ENCODE peak calls at places on chromosomes 11 and 22, in five cellular contexts. One of them, this sample, is unnamed.

GRCh38 chr11:36253238-36253637 is 36.0 kb downstream of the COMMD9 start:
- DNase-seq in A549: no peak
- DNase-seq in Caco-2: no peak
- DNase-seq in lower leg skin: peak
- DNase-seq in H7: no peak
- DNase-seq in this sample: no peak

GRCh38 chr11:89293966-89294679 is 116.4 kb downstream of the TYR start:
- DNase-seq in Caco-2: no peak
- DNase-seq in lower leg skin: no peak
- DNase-seq in A549: no peak
- DNase-seq in H7: peak
- DNase-seq in this sample: no peak

GRCh38 chr22:48156603-48157355 is 1394.3 kb downstream of the TBC1D22A start:
- DNase-seq in lower leg skin: no peak
- DNase-seq in H7: no peak
- DNase-seq in Caco-2: no peak
- DNase-seq in A549: no peak
- DNase-seq in this sample: no peak

GRCh38 chr22:50525991-50526848 is 822 bp upstream of the SCO2 start:
- DNase-seq in A549: peak
- DNase-seq in H7: peak
- DNase-seq in Caco-2: peak
- DNase-seq in lower leg skin: peak
- DNase-seq in this sample: peak

GRCh38 chr22:38503021-38503420 is 3.1 kb downstream of the DDX17 start:
- DNase-seq in H7: no peak
- DNase-seq in A549: no peak
- DNase-seq in lower leg skin: no peak
- DNase-seq in Caco-2: no peak
- DNase-seq in this sample: no peak

GRCh38 chr11:86869966-86870570 is 69.7 kb downstream of the PRSS23 start:
- DNase-seq in lower leg skin: peak
- DNase-seq in Caco-2: peak
- DNase-seq in A549: peak
- DNase-seq in H7: peak
- DNase-seq in this sample: peak

GRCh38 chr22:37409557-37409956 is 17.7 kb downstream of the ELFN2 start:
- DNase-seq in Caco-2: no peak
- DNase-seq in lower leg skin: no peak
- DNase-seq in A549: no peak
- DNase-seq in H7: no peak
- DNase-seq in this sample: no peak

GRCh38 chr11:22626573-22627239 is 1.1 kb upstream of the FANCF start:
- DNase-seq in H7: no peak
- DNase-seq in A549: no peak
- DNase-seq in lower leg skin: no peak
- DNase-seq in Caco-2: no peak
- DNase-seq in this sample: no peak

GRCh38 chr22:44627521-44628139 is 74.4 kb upstream of the PRR5 start:
- DNase-seq in A549: no peak
- DNase-seq in lower leg skin: no peak
- DNase-seq in H7: peak
- DNase-seq in Caco-2: no peak
- DNase-seq in this sample: no peak

GRCh38 chr22:23684561-23685031 is 6.2 kb upstream of the RGL4 start:
- DNase-seq in A549: no peak
- DNase-seq in Caco-2: no peak
- DNase-seq in lower leg skin: no peak
- DNase-seq in H7: no peak
- DNase-seq in this sample: no peak

GRCh38 chr22:38353701-38354100 is 36.5 kb upstream of the CSNK1E start:
- DNase-seq in lower leg skin: no peak
- DNase-seq in A549: no peak
- DNase-seq in H7: peak
- DNase-seq in Caco-2: no peak
- DNase-seq in this sample: no peak

GRCh38 chr22:48959496-48959895 is 868.2 kb downstream of the BRD1 start:
- DNase-seq in A549: no peak
- DNase-seq in Caco-2: no peak
- DNase-seq in H7: no peak
- DNase-seq in lower leg skin: peak
- DNase-seq in this sample: no peak

GRCh38 chr22:35560366-35560765 is 19.7 kb downstream of the RASD2 start:
- DNase-seq in A549: no peak
- DNase-seq in lower leg skin: no peak
- DNase-seq in Caco-2: no peak
- DNase-seq in H7: no peak
- DNase-seq in this sample: no peak

GRCh38 chr22:19430890-19431541 is 517 bp downstream of the HIRA start:
- DNase-seq in A549: peak
- DNase-seq in H7: peak
- DNase-seq in Caco-2: peak
- DNase-seq in lower leg skin: no peak
- DNase-seq in this sample: peak

GRCh38 chr11:66646875-66647274 is 8.4 kb downstream of the RBM4 start:
- DNase-seq in Caco-2: no peak
- DNase-seq in lower leg skin: no peak
- DNase-seq in A549: no peak
- DNase-seq in H7: no peak
- DNase-seq in this sample: no peak

GRCh38 chr11:66639066-66639813 is 737 bp downstream of the RBM4 start:
- DNase-seq in lower leg skin: no peak
- DNase-seq in H7: no peak
- DNase-seq in A549: no peak
- DNase-seq in Caco-2: no peak
- DNase-seq in this sample: peak

GRCh38 chr11:66641834-66642233 is 3.3 kb downstream of the RBM4 start:
- DNase-seq in lower leg skin: no peak
- DNase-seq in H7: no peak
- DNase-seq in A549: no peak
- DNase-seq in Caco-2: no peak
- DNase-seq in this sample: no peak

GRCh38 chr11:66638177-66639065 is at the start of gene RBM4:
- DNase-seq in lower leg skin: peak
- DNase-seq in Caco-2: peak
- DNase-seq in A549: peak
- DNase-seq in H7: peak
- DNase-seq in this sample: peak

DNA sequence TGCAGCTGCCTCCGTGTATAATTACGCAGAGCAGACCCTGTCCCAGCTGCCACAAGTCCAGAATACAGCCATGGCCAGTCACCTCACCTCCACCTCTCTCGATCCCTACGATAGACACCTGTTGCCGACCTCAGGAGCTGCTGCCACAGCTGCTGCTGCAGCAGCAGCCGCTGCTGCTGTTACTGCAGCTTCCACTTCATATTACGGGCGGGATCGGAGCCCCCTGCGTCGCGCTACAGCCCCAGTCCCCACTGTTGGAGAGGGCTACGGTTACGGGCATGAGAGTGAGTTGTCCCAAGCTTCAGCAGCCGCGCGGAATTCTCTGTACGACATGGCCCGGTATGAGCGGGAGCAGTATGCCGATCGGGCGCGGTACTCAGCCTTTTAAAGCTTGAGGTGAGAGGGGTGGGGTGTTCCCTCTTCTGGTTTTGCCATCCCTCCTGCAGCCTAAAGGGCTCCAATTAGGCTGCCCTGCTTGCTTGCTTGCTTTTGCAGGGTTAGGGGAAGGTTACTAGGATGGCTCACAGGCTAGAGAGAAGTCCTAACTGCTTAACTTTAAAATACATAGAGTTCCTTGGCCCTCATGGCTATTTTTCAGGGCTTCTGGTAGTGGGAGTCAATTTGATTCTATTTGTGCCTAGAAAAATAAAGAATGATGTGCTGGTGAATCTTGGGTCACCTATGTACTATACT is 5.4 kb downstream of the RBM4 start:
- DNase-seq in lower leg skin: no peak
- DNase-seq in Caco-2: no peak
- DNase-seq in A549: no peak
- DNase-seq in H7: no peak
- DNase-seq in this sample: no peak
- H3K4me3 ChIP-seq in lower leg skin: no peak
- H3K4me3 ChIP-seq in Caco-2: no peak
- H3K4me3 ChIP-seq in A549: no peak
- H3K4me3 ChIP-seq in H7: no peak
- H3K4me3 ChIP-seq in this sample: no peak

GRCh38 chr11:64580387-64580786 is 10.6 kb upstream of the SLC22A12 start:
- DNase-seq in H7: no peak
- DNase-seq in lower leg skin: no peak
- DNase-seq in A549: no peak
- DNase-seq in Caco-2: no peak
- DNase-seq in this sample: no peak
- H3K4me3 ChIP-seq in H7: no peak
- H3K4me3 ChIP-seq in lower leg skin: no peak
- H3K4me3 ChIP-seq in A549: no peak
- H3K4me3 ChIP-seq in Caco-2: no peak
- H3K4me3 ChIP-seq in this sample: no peak

GRCh38 chr11:65585396-65586246 is 9.8 kb downstream of the EHBP1L1 start:
- DNase-seq in A549: no peak
- DNase-seq in lower leg skin: no peak
- DNase-seq in Caco-2: no peak
- DNase-seq in H7: peak
- DNase-seq in this sample: no peak
- H3K4me3 ChIP-seq in A549: no peak
- H3K4me3 ChIP-seq in lower leg skin: no peak
- H3K4me3 ChIP-seq in Caco-2: no peak
- H3K4me3 ChIP-seq in H7: no peak
- H3K4me3 ChIP-seq in this sample: no peak

DNA sequence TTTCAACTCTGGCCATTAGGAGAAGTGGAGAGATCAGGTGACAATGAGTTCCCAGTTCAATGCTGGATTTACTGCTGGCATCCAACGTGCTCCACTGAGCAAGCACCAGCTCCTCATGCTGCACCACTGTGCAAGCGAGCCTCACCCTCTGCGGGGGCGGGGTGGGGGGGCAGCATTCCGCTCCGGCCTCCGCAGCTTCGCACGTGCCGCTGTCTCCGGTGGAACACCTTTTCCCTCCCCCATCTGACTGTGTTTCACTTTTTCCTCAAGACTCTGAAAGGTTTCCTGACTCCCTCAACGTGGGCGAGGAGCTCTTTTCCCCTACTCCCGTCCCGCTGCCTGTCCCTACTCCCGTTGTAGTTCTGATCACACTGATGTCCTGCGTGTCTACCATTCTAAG is 835 bp upstream of the RHOD start:
- DNase-seq in A549: no peak
- DNase-seq in Caco-2: peak
- DNase-seq in H7: peak
- DNase-seq in lower leg skin: no peak
- DNase-seq in this sample: no peak
- H3K4me3 ChIP-seq in A549: peak
- H3K4me3 ChIP-seq in Caco-2: peak
- H3K4me3 ChIP-seq in H7: no peak
- H3K4me3 ChIP-seq in lower leg skin: no peak
- H3K4me3 ChIP-seq in this sample: peak